ENCODE peak calls at places on chromosomes 11 and 22, in nine cellular contexts. S, P, X, U, N, A, R, C and K are unnamed samples.
A peak's percentile ranks its signal among the peaks of the same experiment; 100 is the strongest.

GRCh38 chr11:118045191-118045590 is 31.7 kb upstream of the TMPRSS4 start:
- DNase-seq in S (no peak), P (no peak), X (no peak), U (peak; percentile 30), N (no peak), A (no peak), R (no peak), C (no peak), K (no peak)

GRCh38 chr11:16799890-16800289 is 61.4 kb downstream of the C11orf58 start:
- DNase-seq in S (no peak), P (no peak), X (no peak), U (no peak), N (no peak), A (no peak), R (no peak), C (no peak), K (no peak)

GRCh38 chr11:61853698-61854169 is 25.6 kb downstream of the FADS2 start:
- DNase-seq in S (no peak), P (no peak), X (no peak), U (no peak), N (no peak), A (no peak), R (no peak), C (peak; percentile 36), K (no peak)

GRCh38 chr11:86949995-86950993 is 4.9 kb downstream of the FZD4 start:
- DNase-seq in S (no peak), P (no peak), X (no peak), U (no peak), N (no peak), A (no peak), R (no peak), C (no peak), K (no peak)

GRCh38 chr11:15893080-15893492 is 463.3 kb downstream of the SOX6 start:
- DNase-seq in S (no peak), P (peak; percentile 16), X (peak; percentile 8), U (peak; percentile 8), N (no peak), A (no peak), R (peak; percentile 93), C (no peak), K (peak; percentile 35)

GRCh38 chr11:107293677-107294344 is 163.8 kb downstream of the CWF19L2 start:
- DNase-seq in S (no peak), P (no peak), X (peak; percentile 33), U (no peak), N (no peak), A (no peak), R (peak; percentile 6), C (no peak), K (no peak)

GRCh38 chr11:62841361-62842170 is 2.2 kb upstream of the WDR74 start:
- DNase-seq in S (peak; percentile 73), P (peak; percentile 92), X (peak; percentile 88), U (peak; percentile 91), N (peak; percentile 68), A (peak; percentile 68), R (peak; percentile 100), C (peak; percentile 83), K (peak; percentile 92)

GRCh38 chr11:75813622-75814039 is 1.4 kb upstream of the UVRAG start:
- DNase-seq in S (no peak), P (no peak), X (no peak), U (no peak), N (no peak), A (no peak), R (peak; percentile 23), C (no peak), K (peak; percentile 26)

GRCh38 chr22:38230108-38230825 is 28.5 kb downstream of the MAFF start:
- DNase-seq in S (peak; percentile 15), P (peak; percentile 69), X (no peak), U (no peak), N (peak; percentile 32), A (no peak), R (no peak), C (peak; percentile 33), K (peak; percentile 17)

GRCh38 chr11:74269161-74269809 is 42.2 kb downstream of the P4HA3 start:
- DNase-seq in S (no peak), P (no peak), X (no peak), U (no peak), N (no peak), A (no peak), R (peak; percentile 46), C (no peak), K (no peak)

GRCh38 chr11:74139151-74139918 is 31.5 kb downstream of the C2CD3 start:
- DNase-seq in S (no peak), P (no peak), X (no peak), U (no peak), N (no peak), A (no peak), R (no peak), C (no peak), K (no peak)

GRCh38 chr11:117872962-117873827 is 3.3 kb downstream of the FXYD6 start:
- DNase-seq in S (no peak), P (no peak), X (no peak), U (no peak), N (no peak), A (no peak), R (no peak), C (no peak), K (no peak)

GRCh38 chr11:61833478-61833877 is 5.4 kb downstream of the FADS2 start:
- DNase-seq in S (no peak), P (no peak), X (no peak), U (peak; percentile 79), N (no peak), A (no peak), R (no peak), C (no peak), K (no peak)

GRCh38 chr11:44851496-44851895 is 99.2 kb downstream of the TP53I11 start:
- DNase-seq in S (no peak), P (no peak), X (no peak), U (peak; percentile 26), N (no peak), A (no peak), R (no peak), C (no peak), K (no peak)

GRCh38 chr11:63573881-63574855 is 11.0 kb upstream of the PLAAT2 start:
- DNase-seq in S (no peak), P (peak; percentile 78), X (peak; percentile 47), U (no peak), N (peak; percentile 15), A (no peak), R (peak; percentile 55), C (no peak), K (peak; percentile 73)

GRCh38 chr11:59560290-59560701 is 49.0 kb downstream of the OR4D9 start:
- DNase-seq in S (peak; percentile 63), P (peak; percentile 81), X (peak; percentile 80), U (peak; percentile 80), N (peak; percentile 66), A (peak; percentile 51), R (peak; percentile 66), C (peak; percentile 43), K (peak; percentile 55)

GRCh38 chr11:119041821-119042514 is 11.3 kb upstream of the SLC37A4 start:
- DNase-seq in S (no peak), P (no peak), X (no peak), U (no peak), N (no peak), A (no peak), R (no peak), C (no peak), K (peak; percentile 12)

GRCh38 chr11:65492637-65493366 is 6.0 kb upstream of the MALAT1 start:
- DNase-seq in S (peak; percentile 36), P (peak; percentile 85), X (no peak), U (peak; percentile 41), N (no peak), A (peak; percentile 86), R (peak; percentile 81), C (peak; percentile 38), K (peak; percentile 88)

GRCh38 chr11:47148903-47149535 is 27.7 kb downstream of the ARFGAP2 start:
- DNase-seq in S (no peak), P (peak; percentile 33), X (no peak), U (no peak), N (no peak), A (peak; percentile 41), R (no peak), C (peak; percentile 24), K (no peak)